ENCODE peak calls at places on chromosomes 4 and X, in seven cellular contexts. S is cardiac muscle cell; X is iPS DF 6.9; Z is sigmoid colon; H is RWPE1; C is CD4-positive, alpha-beta memory T cell; N is dorsolateral prefrontal cortex. A is an unnamed sample.

GRCh38 chr4:102551946-102552575 is 50.9 kb downstream of the NFKB1 start:
- DNase-seq in X (no peak), N (no peak), H (no peak), Z (no peak), S (no peak), C (no peak), A (no peak)

GRCh38 chr4:40099010-40099409 is 42.4 kb downstream of the N4BP2 start:
- DNase-seq in S (peak), N (no peak), H (no peak), X (no peak), C (no peak), Z (no peak), A (no peak)

GRCh38 chr4:178293601-178294000 is 851.4 kb upstream of the AGA start:
- DNase-seq in C (no peak), H (no peak), Z (no peak), X (no peak), N (no peak), S (no peak), A (no peak)

GRCh38 chrX:41759817-41760216 is 35.8 kb downstream of the GPR82 start:
- DNase-seq in Z (no peak), X (peak), S (peak), N (no peak), C (no peak), H (no peak), A (no peak)

GRCh38 chr4:95980877-95981360 is 141.0 kb downstream of the PDHA2 start:
- DNase-seq in C (no peak), N (no peak), H (no peak), S (no peak), Z (no peak), X (no peak), A (no peak)

GRCh38 chrX:68498044-68498507 is 775 bp upstream of the YIPF6 start:
- DNase-seq in N (no peak), Z (no peak), C (no peak), X (no peak), S (no peak), H (peak), A (no peak)

GRCh38 chrX:78801522-78801921 is 54.0 kb downstream of the LPAR4 start:
- DNase-seq in X (no peak), C (no peak), Z (no peak), H (no peak), N (no peak), S (no peak), A (no peak)

GRCh38 chr4:153880983-153881382 is 92.1 kb upstream of the SFRP2 start:
- DNase-seq in H (no peak), N (no peak), Z (no peak), S (no peak), X (no peak), C (no peak), A (no peak)

GRCh38 chr4:68326146-68326545 is 23.7 kb downstream of the YTHDC1 start:
- DNase-seq in C (no peak), H (no peak), Z (no peak), X (no peak), N (no peak), S (no peak), A (no peak)

GRCh38 chr4:113355550-113356371 is 306.3 kb downstream of the ANK2 start:
- DNase-seq in H (peak), Z (no peak), X (no peak), N (peak), S (peak), C (peak), A (peak)

GRCh38 chrX:38973327-38973726 is 172.1 kb downstream of the MID1IP1 start:
- DNase-seq in H (no peak), X (no peak), S (peak), C (no peak), N (no peak), Z (no peak), A (no peak)

GRCh38 chr4:2458546-2459491 is 10.1 kb upstream of the RNF4 start:
- DNase-seq in Z (no peak), S (no peak), X (no peak), C (no peak), H (no peak), N (no peak), A (no peak)

GRCh38 chrX:84907324-84907946 is 96.2 kb upstream of the APOOL start:
- DNase-seq in X (no peak), C (no peak), S (peak), H (peak), Z (no peak), N (no peak), A (no peak)

GRCh38 chrX:103464071-103464773 is 55.1 kb downstream of the RAB40A start:
- DNase-seq in C (peak), H (no peak), X (no peak), Z (no peak), N (peak), S (peak), A (peak)

GRCh38 chr4:46999584-46999983 is 6.2 kb upstream of the GABRA4 start:
- DNase-seq in H (no peak), N (no peak), C (no peak), Z (no peak), X (no peak), S (peak), A (no peak)

GRCh38 chr4:85761803-85762202 is 286.9 kb downstream of the ARHGAP24 start:
- DNase-seq in N (no peak), Z (peak), H (no peak), S (peak), X (no peak), C (no peak), A (no peak)

GRCh38 chr4:153222790-153223417 is 18.7 kb downstream of the TRIM2 start:
- DNase-seq in C (peak), X (no peak), Z (peak), S (peak), H (peak), N (peak), A (peak)

GRCh38 chr4:108058685-108059440 is 69.2 kb downstream of the HADH start:
- DNase-seq in X (no peak), Z (no peak), H (peak), S (peak), N (no peak), C (no peak), A (no peak)

GRCh38 chr4:119130365-119131065 is 5.1 kb upstream of the MYOZ2 start:
- DNase-seq in X (no peak), C (no peak), S (peak), N (no peak), Z (no peak), H (no peak), A (no peak)

GRCh38 chrX:96445531-96446065 is 239.0 kb upstream of the DIAPH2 start:
- DNase-seq in N (no peak), S (no peak), H (no peak), C (no peak), Z (no peak), X (no peak), A (no peak)

GRCh38 chr4:76803522-76803921 is 94.4 kb downstream of the SOWAHB start:
- DNase-seq in H (peak), N (peak), C (no peak), X (no peak), Z (no peak), S (peak), A (peak)

GRCh38 chr4:17578482-17578891 is 1.5 kb downstream of the LAP3 start:
- DNase-seq in C (peak), H (no peak), N (no peak), X (no peak), S (no peak), Z (no peak), A (no peak)

GRCh38 chrX:47240619-47241018 is 7.8 kb downstream of the USP11 start:
- DNase-seq in N (no peak), Z (peak), X (no peak), C (no peak), H (no peak), S (no peak), A (no peak)

GRCh38 chr4:20298986-20299385 is 47.3 kb downstream of the SLIT2 start:
- DNase-seq in H (no peak), S (peak), C (no peak), N (no peak), Z (no peak), X (no peak), A (no peak)

GRCh38 chrX:140944710-140945109 is 57.7 kb upstream of the SPANXB1 start:
- DNase-seq in C (no peak), H (no peak), X (no peak), Z (no peak), N (no peak), S (no peak), A (no peak)
- H3K27ac ChIP-seq in C (no peak), H (no peak), X (no peak), Z (no peak), N (no peak), S (no peak), A (no peak)

GRCh38 chrX:154714925-154715324 is 36.0 kb downstream of the GAB3 start:
- DNase-seq in C (peak), Z (no peak), X (peak), H (peak), N (no peak), S (peak), A (peak)

GRCh38 chrX:154715825-154716224 is 35.1 kb downstream of the GAB3 start:
- DNase-seq in N (no peak), Z (no peak), S (no peak), C (no peak), H (no peak), X (no peak), A (no peak)

GRCh38 chrX:154711264-154711663 is 39.6 kb downstream of the GAB3 start:
- DNase-seq in N (no peak), Z (no peak), C (no peak), X (no peak), H (no peak), S (no peak), A (no peak)

GRCh38 chrX:154710309-154710708 is 40.6 kb downstream of the GAB3 start:
- DNase-seq in X (no peak), H (no peak), Z (no peak), S (no peak), C (no peak), N (no peak), A (peak)

GRCh38 chrX:154712781-154713391 is 38.0 kb downstream of the GAB3 start:
- DNase-seq in Z (no peak), H (peak), C (peak), S (peak), X (no peak), N (no peak), A (no peak)
- H3K27ac ChIP-seq in Z (no peak), H (peak), C (peak), S (no peak), X (no peak), N (no peak), A (no peak)

DNA sequence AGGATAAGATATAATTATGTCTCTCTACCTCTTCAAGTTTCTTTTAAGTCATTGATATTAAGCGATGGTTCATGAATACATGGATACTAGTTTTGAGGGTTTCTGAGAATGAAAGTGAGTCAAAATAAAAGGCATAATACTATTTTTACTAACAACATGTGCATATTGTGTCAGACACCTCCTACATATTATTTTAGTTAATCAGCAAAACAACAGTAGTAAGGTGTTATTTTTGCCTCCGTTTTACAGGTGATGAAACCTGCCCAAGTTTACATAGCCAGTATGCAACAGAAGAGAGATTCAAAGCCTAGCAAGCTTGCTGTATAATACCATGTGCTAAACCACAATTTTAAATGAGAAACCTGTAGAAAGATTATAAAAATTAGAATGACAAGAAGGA is 544.1 kb downstream of the EPHA5 start:
- DNase-seq in C (no peak), N (no peak), S (no peak), X (no peak), H (no peak), Z (no peak), A (no peak)
- H3K27ac ChIP-seq in C (no peak), N (no peak), S (no peak), X (no peak), H (no peak), Z (no peak), A (no peak)

DNA sequence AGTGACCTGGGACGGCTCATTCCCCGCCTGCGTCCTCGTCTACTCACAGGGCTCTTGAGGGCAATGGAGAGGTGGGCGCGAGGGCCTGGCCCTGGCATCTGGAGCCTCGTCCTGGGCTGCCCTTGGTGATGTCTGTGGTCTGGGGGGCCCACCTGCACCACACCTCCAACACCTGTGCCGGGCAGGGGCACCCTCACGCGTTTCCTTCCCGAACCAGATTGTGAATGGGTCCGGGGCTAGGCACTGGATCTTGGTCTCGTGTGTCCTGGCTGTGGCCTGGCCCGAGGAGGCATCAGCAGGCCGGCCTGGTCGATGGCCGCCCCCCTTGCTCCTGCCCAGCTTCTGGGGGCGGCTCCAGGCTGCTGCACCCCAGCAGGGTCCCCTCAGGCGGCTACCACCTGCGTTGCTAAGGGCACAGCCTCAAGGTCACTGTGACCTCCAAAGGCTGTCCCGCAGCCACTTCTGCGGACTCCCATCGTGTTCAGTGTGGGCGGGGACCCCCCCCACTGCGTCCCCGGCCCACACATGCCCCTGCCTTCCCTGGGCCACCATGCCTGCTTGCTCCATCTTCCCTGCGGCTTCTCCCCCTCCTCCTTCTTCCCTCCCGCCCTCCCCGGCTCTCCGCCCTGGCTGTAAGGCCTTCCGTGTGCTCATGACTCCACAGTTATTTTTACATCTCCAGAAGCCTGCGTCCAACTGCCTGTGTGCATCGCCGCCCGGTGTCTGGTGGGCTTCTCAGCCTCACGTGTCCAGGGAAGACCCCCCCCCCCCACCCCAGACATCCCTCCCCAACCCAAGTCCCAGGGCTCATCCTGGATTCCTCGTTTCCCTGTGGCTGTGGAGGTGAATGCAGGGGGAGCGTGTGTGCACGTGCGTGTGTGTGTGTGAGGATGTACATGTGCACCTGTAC is 3.8 kb downstream of the DOK7 start:
- DNase-seq in S (no peak), N (no peak), X (no peak), Z (no peak), C (no peak), H (no peak), A (no peak)
- H3K27ac ChIP-seq in S (no peak), N (no peak), X (no peak), Z (no peak), C (no peak), H (no peak), A (no peak)